ENCODE peak calls at places on chromosomes 1 and 21, in nine cellular contexts. D is NAMALWA; U is Daoy; H is stimulated activated CD4-positive, alpha-beta T cell treated with anti-CD3 and anti-CD28 coated beads, Interleukin-15, amount 100 ng/mL, for 24 hours; Z is MCF 10A; S is GM12878; W is B cell; N is AG20443; A is NCI-H1105 treated with DMSO at 0.1 percent for 48 hours. I is an unnamed sample.

GRCh38 chr1:20355828-20356735 is 65.4 kb downstream of the VWA5B1 start:
- DNase-seq in D (no peak), U (no peak), H (peak; percentile 28), Z (no peak), S (no peak), W (no peak), N (no peak), A (no peak), I (no peak)

GRCh38 chr1:156571261-156571958 is 955 bp downstream of the IQGAP3 start:
- DNase-seq in D (no peak), U (peak; percentile 84), H (no peak), Z (peak; percentile 61), S (no peak), W (no peak), N (peak; percentile 83), A (no peak), I (no peak)

GRCh38 chr1:93844262-93845045 is 34.6 kb downstream of the DNTTIP2 start:
- DNase-seq in D (peak; percentile 87), U (peak; percentile 84), H (peak; percentile 25), Z (peak; percentile 83), S (peak; percentile 34), W (peak; percentile 63), N (peak; percentile 70), A (peak; percentile 81), I (no peak)

GRCh38 chr1:92951141-92951582 is 10.1 kb downstream of the DIPK1A start:
- DNase-seq in D (peak; percentile 95), U (peak; percentile 60), H (peak; percentile 24), Z (peak; percentile 62), S (peak; percentile 79), W (peak; percentile 63), N (peak; percentile 69), A (no peak), I (no peak)

GRCh38 chr1:46526689-46527291 is 24.7 kb downstream of the KNCN start:
- DNase-seq in D (no peak), U (no peak), H (no peak), Z (peak; percentile 49), S (no peak), W (no peak), N (no peak), A (no peak), I (no peak)

GRCh38 chr1:27506703-27507102 is 16.7 kb upstream of the WASF2 start:
- DNase-seq in D (no peak), U (no peak), H (no peak), Z (no peak), S (no peak), W (no peak), N (no peak), A (no peak), I (no peak)

GRCh38 chr1:2097386-2098300 is 47.4 kb downstream of the PRKCZ start:
- DNase-seq in D (no peak), U (no peak), H (no peak), Z (no peak), S (no peak), W (no peak), N (no peak), A (no peak), I (no peak)

GRCh38 chr1:205827623-205828022 is 14.6 kb upstream of the SLC41A1 start:
- DNase-seq in D (no peak), U (no peak), H (no peak), Z (peak; percentile 36), S (no peak), W (no peak), N (no peak), A (no peak), I (no peak)

GRCh38 chr1:199619202-199619601 is 408.3 kb upstream of the NR5A2 start:
- DNase-seq in D (no peak), U (no peak), H (no peak), Z (no peak), S (no peak), W (no peak), N (no peak), A (no peak), I (no peak)

GRCh38 chr1:16077430-16078245 is 4.2 kb upstream of the FAM131C start:
- DNase-seq in D (no peak), U (no peak), H (no peak), Z (peak; percentile 49), S (no peak), W (no peak), N (no peak), A (no peak), I (no peak)

GRCh38 chr1:31215083-31215570 is 24.6 kb downstream of the NKAIN1 start:
- DNase-seq in D (no peak), U (no peak), H (no peak), Z (no peak), S (no peak), W (no peak), N (no peak), A (no peak), I (no peak)

GRCh38 chr1:204274441-204274840 is 60.7 kb upstream of the GOLT1A start:
- DNase-seq in D (no peak), U (no peak), H (no peak), Z (no peak), S (no peak), W (no peak), N (peak; percentile 75), A (no peak), I (no peak)

GRCh38 chr1:111570781-111571181 is 48.8 kb upstream of the RAP1A start:
- DNase-seq in D (peak; percentile 70), U (peak; percentile 47), H (peak; percentile 49), Z (peak; percentile 36), S (no peak), W (peak; percentile 51), N (no peak), A (no peak), I (no peak)

GRCh38 chr1:94926365-94926914 is 470 bp downstream of the CNN3 start:
- DNase-seq in D (no peak), U (peak; percentile 80), H (peak; percentile 40), Z (peak; percentile 39), S (no peak), W (no peak), N (peak; percentile 81), A (peak; percentile 60), I (peak; percentile 4)

GRCh38 chr1:36306210-36306901 is at the start of gene SH3D21:
- DNase-seq in D (peak; percentile 79), U (peak; percentile 55), H (peak; percentile 67), Z (peak; percentile 77), S (no peak), W (no peak), N (peak; percentile 56), A (peak; percentile 81), I (no peak)

GRCh38 chr21:21238882-21239400 is 240.7 kb downstream of the NCAM2 start:
- DNase-seq in D (no peak), U (no peak), H (no peak), Z (no peak), S (no peak), W (no peak), N (no peak), A (no peak), I (no peak)

GRCh38 chr1:202624088-202624780 is 86.0 kb downstream of the SYT2 start:
- DNase-seq in D (no peak), U (no peak), H (no peak), Z (no peak), S (no peak), W (no peak), N (no peak), A (no peak), I (no peak)

GRCh38 chr1:118300808-118301207 is 115.8 kb upstream of the SPAG17 start:
- DNase-seq in D (no peak), U (no peak), H (no peak), Z (no peak), S (no peak), W (no peak), N (no peak), A (no peak), I (no peak)

GRCh38 chr1:208374391-208374941 is 130.3 kb upstream of the PLXNA2 start:
- DNase-seq in D (no peak), U (peak; percentile 81), H (no peak), Z (no peak), S (no peak), W (no peak), N (no peak), A (no peak), I (no peak)

GRCh38 chr1:237316352-237316751 is 274.4 kb downstream of the RYR2 start:
- DNase-seq in D (no peak), U (no peak), H (no peak), Z (no peak), S (no peak), W (no peak), N (no peak), A (no peak), I (no peak)

GRCh38 chr1:94955767-94956632 is 29.1 kb upstream of the CNN3 start:
- DNase-seq in D (no peak), U (no peak), H (no peak), Z (no peak), S (no peak), W (no peak), N (peak; percentile 33), A (no peak), I (no peak)

GRCh38 chr1:230068952-230069684 is 2.1 kb downstream of the GALNT2 start:
- DNase-seq in D (peak; percentile 63), U (peak; percentile 37), H (no peak), Z (peak; percentile 62), S (no peak), W (no peak), N (peak; percentile 39), A (peak; percentile 17), I (no peak)

GRCh38 chr1:150410582-150411101 is 46.7 kb downstream of the RPRD2 start:
- DNase-seq in D (no peak), U (peak; percentile 15), H (no peak), Z (peak; percentile 80), S (no peak), W (no peak), N (no peak), A (no peak), I (no peak)

GRCh38 chr1:25057188-25057587 is 127.1 kb upstream of the RUNX3 start:
- DNase-seq in D (no peak), U (no peak), H (no peak), Z (no peak), S (no peak), W (no peak), N (no peak), A (no peak), I (no peak)

GRCh38 chr1:6471086-6471841 is 5.3 kb upstream of the TNFRSF25 start:
- DNase-seq in D (no peak), U (no peak), H (peak; percentile 26), Z (no peak), S (no peak), W (no peak), N (no peak), A (no peak), I (no peak)

GRCh38 chr1:168287237-168287664 is 6.6 kb downstream of the TBX19 start:
- DNase-seq in D (no peak), U (peak; percentile 51), H (no peak), Z (peak; percentile 58), S (no peak), W (no peak), N (no peak), A (no peak), I (no peak)

GRCh38 chr1:15523922-15524282 is at the start of gene CASP9:
- DNase-seq in D (no peak), U (no peak), H (no peak), Z (no peak), S (no peak), W (no peak), N (no peak), A (peak; percentile 49), I (no peak)

GRCh38 chr1:180178511-180179161 is 24.0 kb downstream of the QSOX1 start:
- DNase-seq in D (peak; percentile 80), U (peak; percentile 59), H (peak; percentile 74), Z (peak; percentile 72), S (no peak), W (peak; percentile 67), N (peak; percentile 84), A (peak; percentile 43), I (no peak)

GRCh38 chr1:246187834-246188372 is 319.2 kb downstream of the SMYD3 start:
- DNase-seq in D (no peak), U (no peak), H (no peak), Z (no peak), S (no peak), W (no peak), N (no peak), A (no peak), I (no peak)

GRCh38 chr1:157363660-157364140 is 188.6 kb downstream of the FCRL5 start:
- DNase-seq in D (peak; percentile 73), U (peak; percentile 50), H (peak; percentile 12), Z (peak; percentile 73), S (peak; percentile 20), W (no peak), N (peak; percentile 77), A (no peak), I (no peak)

GRCh38 chr1:53693361-53693760 is 45.6 kb downstream of the GLIS1 start:
- DNase-seq in D (no peak), U (no peak), H (no peak), Z (no peak), S (no peak), W (no peak), N (peak; percentile 43), A (no peak), I (no peak)